ENCODE peak calls at places on chromosomes 16 and 17, in four cellular contexts. One of them, this sample, is unnamed.

GRCh38 chr17:50107790-50108414 is 12.8 kb downstream of the PDK2 start:
- DNase-seq in GOT3: no peak
- DNase-seq in NCI-H345: no peak
- DNase-seq in head of caudate nucleus: no peak
- DNase-seq in this sample: no peak

GRCh38 chr17:42684033-42684625 is 1.8 kb downstream of the CNTNAP1 start:
- DNase-seq in NCI-H345: no peak
- DNase-seq in GOT3: no peak
- DNase-seq in head of caudate nucleus: no peak
- DNase-seq in this sample: no peak

GRCh38 chr16:23678430-23679273 is at the start of gene PLK1:
- DNase-seq in GOT3: peak; percentile 53
- DNase-seq in head of caudate nucleus: peak; percentile 77
- DNase-seq in NCI-H345: peak; percentile 89
- DNase-seq in this sample: peak; percentile 71

GRCh38 chr16:75288181-75288580 is 36.8 kb upstream of the BCAR1 start:
- DNase-seq in head of caudate nucleus: no peak
- DNase-seq in GOT3: no peak
- DNase-seq in NCI-H345: no peak
- DNase-seq in this sample: no peak

GRCh38 chr16:74868501-74868900 is 93.9 kb upstream of the FA2H start:
- DNase-seq in GOT3: no peak
- DNase-seq in NCI-H345: no peak
- DNase-seq in head of caudate nucleus: no peak
- DNase-seq in this sample: no peak

GRCh38 chr17:17539591-17539990 is 43.4 kb upstream of the RASD1 start:
- DNase-seq in head of caudate nucleus: no peak
- DNase-seq in NCI-H345: no peak
- DNase-seq in GOT3: no peak
- DNase-seq in this sample: no peak

GRCh38 chr17:35160354-35161201 is 13.0 kb downstream of the UNC45B start:
- DNase-seq in NCI-H345: no peak
- DNase-seq in head of caudate nucleus: no peak
- DNase-seq in GOT3: no peak
- DNase-seq in this sample: no peak

GRCh38 chr17:57739402-57740224 is 5.5 kb downstream of the CCDC182 start:
- DNase-seq in head of caudate nucleus: no peak
- DNase-seq in NCI-H345: peak; percentile 9
- DNase-seq in GOT3: no peak
- DNase-seq in this sample: peak; percentile 13

GRCh38 chr17:36857698-36858097 is 79.6 kb upstream of the LHX1 start:
- DNase-seq in GOT3: no peak
- DNase-seq in NCI-H345: no peak
- DNase-seq in head of caudate nucleus: no peak
- DNase-seq in this sample: no peak

GRCh38 chr17:79981090-79981489 is 54.6 kb downstream of the TBC1D16 start:
- DNase-seq in NCI-H345: no peak
- DNase-seq in head of caudate nucleus: no peak
- DNase-seq in GOT3: no peak
- DNase-seq in this sample: no peak

GRCh38 chr16:55435387-55435786 is 43.6 kb upstream of the MMP2 start:
- DNase-seq in NCI-H345: no peak
- DNase-seq in head of caudate nucleus: no peak
- DNase-seq in GOT3: no peak
- DNase-seq in this sample: no peak

GRCh38 chr16:53836142-53836541 is 132.2 kb downstream of the FTO start:
- DNase-seq in head of caudate nucleus: no peak
- DNase-seq in NCI-H345: no peak
- DNase-seq in GOT3: no peak
- DNase-seq in this sample: no peak

GRCh38 chr17:81518785-81519283 is 6.2 kb upstream of the ACTG1 start:
- DNase-seq in head of caudate nucleus: no peak
- DNase-seq in NCI-H345: no peak
- DNase-seq in GOT3: no peak
- DNase-seq in this sample: no peak

GRCh38 chr16:66832661-66833305 is 2.0 kb upstream of the NAE1 start:
- DNase-seq in head of caudate nucleus: no peak
- DNase-seq in GOT3: no peak
- DNase-seq in NCI-H345: no peak
- DNase-seq in this sample: no peak

GRCh38 chr17:66676421-66676820 is 158.5 kb upstream of the CACNG5 start:
- DNase-seq in head of caudate nucleus: no peak
- DNase-seq in GOT3: no peak
- DNase-seq in NCI-H345: no peak
- DNase-seq in this sample: no peak

GRCh38 chr17:43416998-43417891 is 18.5 kb downstream of the ARL4D start:
- DNase-seq in head of caudate nucleus: peak; percentile 60
- DNase-seq in NCI-H345: no peak
- DNase-seq in GOT3: no peak
- DNase-seq in this sample: no peak

GRCh38 chr16:82629441-82630027 is 2.8 kb downstream of the CDH13 start:
- DNase-seq in head of caudate nucleus: no peak
- DNase-seq in GOT3: no peak
- DNase-seq in NCI-H345: no peak
- DNase-seq in this sample: no peak

GRCh38 chr16:81861915-81862314 is 82.8 kb downstream of the PLCG2 start:
- DNase-seq in GOT3: no peak
- DNase-seq in NCI-H345: no peak
- DNase-seq in head of caudate nucleus: no peak
- DNase-seq in this sample: no peak

GRCh38 chr17:67020293-67020766 is 24.0 kb upstream of the CACNG1 start:
- DNase-seq in GOT3: no peak
- DNase-seq in head of caudate nucleus: no peak
- DNase-seq in NCI-H345: no peak
- DNase-seq in this sample: no peak

GRCh38 chr17:36705651-36706436 is 104.5 kb downstream of the MRM1 start:
- DNase-seq in NCI-H345: peak; percentile 30
- DNase-seq in GOT3: no peak
- DNase-seq in head of caudate nucleus: peak; percentile 38
- DNase-seq in this sample: peak; percentile 10

GRCh38 chr16:12314786-12315185 is 338.3 kb downstream of the SNX29 start:
- DNase-seq in GOT3: no peak
- DNase-seq in NCI-H345: no peak
- DNase-seq in head of caudate nucleus: no peak
- DNase-seq in this sample: no peak